ENCODE peak calls at places on chromosome 14, in ten cellular contexts. U is H9, F is GM23338, W is brain microvascular endothelial cell, L is endothelial cell, S is neural progenitor cell, A is mesothelial cell of epicardium, H is tibial nerve, Z is thoracic aorta, C is HFF-Myc. J is an unnamed sample.

GRCh38 chr14:36207500-36207899 is 31.0 kb upstream of the PTCSC3 start:
- DNase-seq in U (no peak), F (peak), W (no peak), L (no peak), S (peak), A (no peak), H (no peak), Z (no peak), C (no peak), J (no peak)

GRCh38 chr14:104108570-104109060 is 23.1 kb downstream of the ASPG start:
- DNase-seq in U (peak), F (no peak), W (no peak), L (no peak), S (peak), A (peak), H (no peak), Z (no peak), C (no peak), J (no peak)

GRCh38 chr14:104604461-104605449 is at the start of gene TMEM179:
- DNase-seq in U (peak), F (peak), W (no peak), L (peak), S (peak), A (peak), H (no peak), Z (no peak), C (no peak), J (no peak)

GRCh38 chr14:51219473-51220448 is 20.3 kb upstream of the TMX1 start:
- DNase-seq in U (no peak), F (peak), W (peak), L (no peak), S (peak), A (no peak), H (peak), Z (no peak), C (no peak), J (no peak)

GRCh38 chr14:101813833-101814232 is 52.3 kb downstream of the PPP2R5C start:
- DNase-seq in U (no peak), F (no peak), W (no peak), L (no peak), S (no peak), A (no peak), H (no peak), Z (no peak), C (no peak), J (no peak)

GRCh38 chr14:33932526-33933292 is 18.2 kb downstream of the EGLN3 start:
- DNase-seq in U (no peak), F (no peak), W (no peak), L (no peak), S (peak), A (no peak), H (no peak), Z (no peak), C (no peak), J (no peak)

GRCh38 chr14:88069677-88070076 is 64.7 kb downstream of the GPR65 start:
- DNase-seq in U (no peak), F (no peak), W (no peak), L (no peak), S (no peak), A (no peak), H (no peak), Z (no peak), C (no peak), J (no peak)

GRCh38 chr14:87252103-87252502 is 740.9 kb downstream of the GALC start:
- DNase-seq in U (no peak), F (peak), W (no peak), L (no peak), S (no peak), A (no peak), H (no peak), Z (no peak), C (no peak), J (no peak)

GRCh38 chr14:72559227-72559626 is 334.7 kb downstream of the DPF3 start:
- DNase-seq in U (no peak), F (no peak), W (peak), L (no peak), S (peak), A (no peak), H (no peak), Z (no peak), C (no peak), J (peak)

GRCh38 chr14:97692084-97692483 is 894.9 kb downstream of the VRK1 start:
- DNase-seq in U (no peak), F (no peak), W (no peak), L (no peak), S (no peak), A (no peak), H (no peak), Z (no peak), C (no peak), J (no peak)

GRCh38 chr14:49506650-49507049 is 79.5 kb downstream of the RPS29 start:
- DNase-seq in U (no peak), F (no peak), W (no peak), L (no peak), S (peak), A (no peak), H (no peak), Z (no peak), C (no peak), J (no peak)

GRCh38 chr14:52527052-52527451 is 25.3 kb downstream of the TXNDC16 start:
- DNase-seq in U (no peak), F (peak), W (no peak), L (no peak), S (no peak), A (no peak), H (no peak), Z (no peak), C (no peak), J (no peak)

GRCh38 chr14:37864861-37865718 is 269.7 kb downstream of the TTC6 start:
- DNase-seq in U (no peak), F (no peak), W (no peak), L (no peak), S (no peak), A (no peak), H (no peak), Z (no peak), C (peak), J (peak)

GRCh38 chr14:85575617-85575898 is 45.6 kb downstream of the FLRT2 start:
- DNase-seq in U (no peak), F (peak), W (no peak), L (no peak), S (peak), A (no peak), H (no peak), Z (no peak), C (no peak), J (no peak)

GRCh38 chr14:57274551-57274950 is 5.8 kb downstream of the AP5M1 start:
- DNase-seq in U (no peak), F (no peak), W (peak), L (no peak), S (no peak), A (no peak), H (no peak), Z (no peak), C (no peak), J (no peak)

GRCh38 chr14:102316048-102316745 is 3.3 kb upstream of the ZNF839 start:
- DNase-seq in U (no peak), F (no peak), W (peak), L (peak), S (peak), A (peak), H (peak), Z (peak), C (no peak), J (peak)

GRCh38 chr14:61315288-61315687 is 6.1 kb upstream of the PRKCH start:
- DNase-seq in U (no peak), F (no peak), W (no peak), L (no peak), S (no peak), A (no peak), H (no peak), Z (no peak), C (no peak), J (no peak)

GRCh38 chr14:99034711-99035171 is 237.3 kb downstream of the BCL11B start:
- DNase-seq in U (peak), F (peak), W (no peak), L (no peak), S (no peak), A (no peak), H (no peak), Z (no peak), C (no peak), J (no peak)
- TF ChIP-seq CTCF in U (peak), F (peak), W (peak), L (no peak), S (peak), A (no peak), H (no peak), Z (no peak), C (no peak), J (peak)

GRCh38 chr14:69152944-69153847 is at the start of gene DCAF5:
- DNase-seq in U (peak), F (peak), W (peak), L (peak), S (peak), A (peak), H (peak), Z (peak), C (peak), J (peak)

GRCh38 chr14:69156224-69156623 is 3.3 kb upstream of the DCAF5 start:
- DNase-seq in U (no peak), F (no peak), W (no peak), L (no peak), S (no peak), A (no peak), H (no peak), Z (no peak), C (no peak), J (no peak)

GRCh38 chr14:69153848-69154208 is 909 bp upstream of the DCAF5 start:
- DNase-seq in U (no peak), F (peak), W (no peak), L (no peak), S (peak), A (no peak), H (peak), Z (no peak), C (no peak), J (peak)

GRCh38 chr14:69152181-69152943 is 557 bp downstream of the DCAF5 start:
- DNase-seq in U (peak), F (peak), W (no peak), L (peak), S (peak), A (peak), H (no peak), Z (no peak), C (no peak), J (no peak)

GRCh38 chr14:69154779-69155178 is 1.9 kb upstream of the DCAF5 start:
- DNase-seq in U (no peak), F (peak), W (peak), L (no peak), S (peak), A (no peak), H (no peak), Z (peak), C (no peak), J (no peak)
- TF ChIP-seq CTCF in U (peak), F (no peak), W (peak), L (no peak), S (no peak), A (no peak), H (no peak), Z (no peak), C (no peak), J (no peak)

DNA sequence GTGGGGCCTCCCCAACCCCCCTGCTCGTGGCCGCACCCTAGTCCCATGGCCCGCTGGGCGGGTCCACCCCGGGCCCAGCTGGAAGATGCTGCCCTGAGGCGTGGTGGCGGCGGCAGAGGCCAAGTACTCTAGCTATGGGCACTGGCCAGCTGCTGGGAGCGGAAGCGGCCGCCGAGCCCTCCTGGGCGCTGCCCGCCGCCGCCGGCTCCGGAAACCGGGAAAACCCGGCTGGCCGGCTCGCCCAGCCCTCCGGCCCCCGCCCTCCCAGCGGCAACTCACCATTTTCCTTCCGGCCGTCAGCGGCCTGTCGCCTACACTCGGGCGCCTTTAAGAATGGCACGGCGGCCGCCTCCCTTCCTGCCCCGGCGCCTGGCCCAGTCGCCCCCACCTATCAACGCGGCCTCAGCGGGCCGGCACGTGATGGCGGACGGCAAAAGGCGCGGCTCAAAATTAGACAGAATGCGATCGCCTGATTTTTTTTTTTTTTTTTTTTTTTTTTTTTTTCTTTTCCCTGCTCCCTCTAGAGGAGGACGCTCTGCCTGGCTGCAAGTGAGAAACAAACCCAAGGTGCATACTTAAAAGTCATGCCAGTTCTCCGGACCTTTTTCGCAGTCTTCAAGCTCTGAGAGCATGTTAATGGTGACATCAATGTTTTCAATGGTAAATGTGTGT is at the start of gene GMFB:
- DNase-seq in U (peak), F (peak), W (peak), L (peak), S (peak), A (peak), H (peak), Z (peak), C (peak), J (peak)
- TF ChIP-seq CTCF in U (peak), F (peak), W (peak), L (peak), S (peak), A (no peak), H (peak), Z (peak), C (peak), J (peak)

GRCh38 chr14:93898081-93898611 is 29.0 kb upstream of the FAM181A start:
- DNase-seq in U (no peak), F (no peak), W (no peak), L (no peak), S (no peak), A (no peak), H (no peak), Z (no peak), C (no peak), J (no peak)

GRCh38 chr14:93893550-93894329 is 33.4 kb upstream of the FAM181A start:
- DNase-seq in U (peak), F (peak), W (no peak), L (no peak), S (peak), A (no peak), H (no peak), Z (no peak), C (no peak), J (no peak)

GRCh38 chr14:93898731-93899130 is 28.4 kb upstream of the FAM181A start:
- DNase-seq in U (no peak), F (no peak), W (no peak), L (no peak), S (no peak), A (no peak), H (no peak), Z (no peak), C (no peak), J (no peak)

GRCh38 chr14:93894992-93895391 is 32.2 kb upstream of the FAM181A start:
- DNase-seq in U (peak), F (peak), W (no peak), L (no peak), S (peak), A (no peak), H (no peak), Z (no peak), C (no peak), J (no peak)

GRCh38 chr14:93897476-93897845 is 29.7 kb upstream of the FAM181A start:
- DNase-seq in U (no peak), F (no peak), W (no peak), L (no peak), S (no peak), A (no peak), H (no peak), Z (no peak), C (no peak), J (no peak)
- TF ChIP-seq CTCF in U (no peak), F (no peak), W (no peak), L (no peak), S (no peak), A (no peak), H (no peak), Z (no peak), C (no peak), J (no peak)

GRCh38 chr14:74244115-74244514 is 4.9 kb downstream of the VSX2 start:
- DNase-seq in U (peak), F (peak), W (no peak), L (no peak), S (peak), A (no peak), H (no peak), Z (no peak), C (no peak), J (no peak)
- TF ChIP-seq CTCF in U (peak), F (peak), W (peak), L (no peak), S (peak), A (no peak), H (no peak), Z (no peak), C (no peak), J (no peak)

GRCh38 chr14:68362841-68363240 is 430.0 kb downstream of the ZFP36L1 start:
- DNase-seq in U (no peak), F (no peak), W (no peak), L (no peak), S (no peak), A (no peak), H (no peak), Z (no peak), C (no peak), J (no peak)

GRCh38 chr14:68363841-68364711 is 428.8 kb downstream of the ZFP36L1 start:
- DNase-seq in U (peak), F (peak), W (peak), L (peak), S (peak), A (peak), H (no peak), Z (no peak), C (no peak), J (no peak)

GRCh38 chr14:68364823-68365222 is 428.0 kb downstream of the ZFP36L1 start:
- DNase-seq in U (peak), F (peak), W (no peak), L (no peak), S (no peak), A (no peak), H (no peak), Z (no peak), C (no peak), J (no peak)

GRCh38 chr14:68365228-68365627 is 427.6 kb downstream of the ZFP36L1 start:
- DNase-seq in U (no peak), F (no peak), W (peak), L (no peak), S (no peak), A (no peak), H (no peak), Z (no peak), C (no peak), J (peak)

DNA sequence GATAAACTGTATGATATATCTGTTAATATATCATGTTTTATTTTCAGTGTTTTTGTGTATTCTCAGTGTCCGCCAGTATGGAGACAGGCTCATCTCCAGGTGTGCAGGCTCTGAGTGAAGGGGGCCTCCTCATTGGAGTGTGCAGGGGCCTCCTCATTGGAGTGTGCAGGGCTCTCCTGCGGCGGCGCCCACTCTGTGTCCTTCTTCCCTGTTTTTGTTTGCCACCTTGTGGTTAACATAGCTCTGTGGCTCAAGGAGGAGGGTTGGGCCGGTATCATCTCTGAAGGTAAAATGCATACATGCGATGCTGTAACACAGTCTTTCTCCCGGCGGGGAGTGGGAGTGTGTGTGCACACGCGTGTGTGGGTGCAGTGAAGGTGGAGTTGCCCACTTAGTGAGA is 429.5 kb downstream of the ZFP36L1 start:
- DNase-seq in U (no peak), F (peak), W (no peak), L (peak), S (peak), A (no peak), H (no peak), Z (no peak), C (no peak), J (no peak)
- TF ChIP-seq CTCF in U (peak), F (peak), W (peak), L (peak), S (peak), A (no peak), H (no peak), Z (no peak), C (no peak), J (no peak)

GRCh38 chr14:68203871-68204270 is 384.3 kb downstream of the RAD51B start:
- DNase-seq in U (no peak), F (no peak), W (no peak), L (no peak), S (no peak), A (no peak), H (no peak), Z (no peak), C (no peak), J (no peak)

GRCh38 chr14:68198713-68199464 is 379.3 kb downstream of the RAD51B start:
- DNase-seq in U (no peak), F (no peak), W (no peak), L (no peak), S (no peak), A (no peak), H (no peak), Z (no peak), C (no peak), J (no peak)

GRCh38 chr14:68195126-68195525 is 375.5 kb downstream of the RAD51B start:
- DNase-seq in U (peak), F (peak), W (no peak), L (no peak), S (no peak), A (no peak), H (no peak), Z (no peak), C (no peak), J (no peak)

GRCh38 chr14:68193970-68194634 is 374.5 kb downstream of the RAD51B start:
- DNase-seq in U (no peak), F (no peak), W (no peak), L (no peak), S (no peak), A (no peak), H (no peak), Z (no peak), C (no peak), J (no peak)

GRCh38 chr14:68199465-68200145 is 380.0 kb downstream of the RAD51B start:
- DNase-seq in U (peak), F (peak), W (peak), L (peak), S (peak), A (no peak), H (no peak), Z (no peak), C (no peak), J (no peak)
- TF ChIP-seq CTCF in U (no peak), F (no peak), W (peak), L (no peak), S (peak), A (no peak), H (no peak), Z (no peak), C (no peak), J (no peak)

GRCh38 chr14:24804813-24805212 is 170.8 kb upstream of the GZMB start:
- DNase-seq in U (no peak), F (no peak), W (no peak), L (no peak), S (no peak), A (no peak), H (no peak), Z (no peak), C (no peak), J (no peak)

GRCh38 chr14:24808412-24808811 is 174.4 kb upstream of the GZMB start:
- DNase-seq in U (no peak), F (no peak), W (no peak), L (no peak), S (no peak), A (no peak), H (no peak), Z (no peak), C (no peak), J (no peak)

GRCh38 chr14:24809147-24809546 is 175.2 kb upstream of the GZMB start:
- DNase-seq in U (no peak), F (no peak), W (no peak), L (no peak), S (no peak), A (no peak), H (no peak), Z (no peak), C (no peak), J (no peak)

GRCh38 chr14:24803933-24804494 is 170.0 kb upstream of the GZMB start:
- DNase-seq in U (no peak), F (no peak), W (no peak), L (no peak), S (no peak), A (no peak), H (no peak), Z (no peak), C (no peak), J (no peak)

DNA sequence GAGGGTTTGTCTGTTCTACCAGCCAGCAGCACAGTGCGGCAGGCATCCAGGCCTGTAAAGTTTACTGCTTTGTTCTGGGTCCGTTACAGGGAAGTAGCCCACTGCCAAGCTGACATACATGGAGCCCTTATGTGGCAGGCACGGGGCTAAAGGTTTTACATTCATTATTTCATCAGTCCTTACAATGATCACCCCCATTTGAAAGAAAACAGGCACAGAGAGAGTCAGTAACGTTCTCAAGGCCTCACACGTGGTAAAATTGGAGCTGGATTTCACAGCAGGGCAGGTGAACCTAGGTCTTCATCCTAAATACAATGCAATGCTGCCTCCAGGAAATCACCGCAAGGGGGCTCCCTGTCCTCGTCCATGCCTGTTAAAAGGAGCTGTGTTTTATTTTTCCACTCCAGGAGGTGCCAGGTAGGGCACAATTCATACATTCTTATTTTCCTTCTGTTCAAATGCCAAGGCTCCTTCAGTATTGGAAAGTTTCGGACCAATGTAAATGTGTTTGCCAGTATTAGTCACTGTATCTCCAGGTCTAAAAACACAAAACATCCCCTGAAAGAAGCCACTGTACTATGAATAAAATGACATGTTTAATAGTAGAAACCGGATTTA is 172.2 kb upstream of the GZMB start:
- DNase-seq in U (peak), F (peak), W (peak), L (peak), S (peak), A (peak), H (peak), Z (no peak), C (peak), J (peak)
- TF ChIP-seq CTCF in U (peak), F (peak), W (peak), L (peak), S (peak), A (peak), H (peak), Z (peak), C (peak), J (peak)

J was measured in HFFc6.